ENCODE peak calls at places on chromosomes 13 and 19, in five cellular contexts. B, D, A, K and W are unnamed samples.

GRCh38 chr13:59318320-59318930 is 845.3 kb downstream of the DIAPH3 start:
- DNase-seq in B (peak; percentile 59), D (peak; percentile 2), A (peak; percentile 90), K (peak; percentile 58), W (peak; percentile 9)

GRCh38 chr19:5210556-5210955 is 130.1 kb downstream of the PTPRS start:
- DNase-seq in B (no peak), D (no peak), A (no peak), K (no peak), W (no peak)

GRCh38 chr13:38376551-38376950 is 26.9 kb downstream of the UFM1 start:
- DNase-seq in B (no peak), D (no peak), A (no peak), K (no peak), W (no peak)

GRCh38 chr13:36819811-36820140 is 754 bp downstream of the RFXAP start:
- DNase-seq in B (peak; percentile 52), D (no peak), A (no peak), K (no peak), W (no peak)

GRCh38 chr13:23793711-23794110 is 95.5 kb downstream of the MIPEP start:
- DNase-seq in B (no peak), D (no peak), A (no peak), K (no peak), W (no peak)

GRCh38 chr13:35787937-35788336 is 311.4 kb upstream of the MAB21L1 start:
- DNase-seq in B (no peak), D (no peak), A (no peak), K (no peak), W (no peak)

GRCh38 chr13:35179494-35179893 is 237.4 kb downstream of the NBEA start:
- DNase-seq in B (no peak), D (no peak), A (no peak), K (no peak), W (no peak)

GRCh38 chr19:1945899-1946298 is 4.9 kb downstream of the CSNK1G2 start:
- DNase-seq in B (peak; percentile 58), D (no peak), A (peak; percentile 92), K (peak; percentile 58), W (no peak)

GRCh38 chr13:42794572-42795275 is 13.3 kb downstream of the FAM216B start:
- DNase-seq in B (no peak), D (no peak), A (no peak), K (no peak), W (no peak)

GRCh38 chr13:91203430-91203829 is 144.1 kb upstream of the MIR17HG start:
- DNase-seq in B (no peak), D (no peak), A (no peak), K (peak; percentile 14), W (no peak)

GRCh38 chr19:48553676-48554384 is 1.9 kb downstream of the SULT2B1 start:
- DNase-seq in B (peak; percentile 83), D (no peak), A (no peak), K (peak; percentile 69), W (no peak)

GRCh38 chr19:55446060-55446459 is 3.0 kb upstream of the SHISA7 start:
- DNase-seq in B (no peak), D (no peak), A (no peak), K (peak; percentile 49), W (no peak)

GRCh38 chr19:48443262-48443661 is 2.5 kb upstream of the GRWD1 start:
- DNase-seq in B (no peak), D (no peak), A (no peak), K (no peak), W (no peak)

GRCh38 chr13:80430561-80430960 is 89.6 kb upstream of the SPRY2 start:
- DNase-seq in B (no peak), D (no peak), A (no peak), K (no peak), W (no peak)

GRCh38 chr19:50658438-50659317 is 9.4 kb downstream of the C19orf81 start:
- DNase-seq in B (peak; percentile 97), D (peak; percentile 68), A (peak; percentile 95), K (no peak), W (no peak)

GRCh38 chr13:103516009-103516795 is 450.0 kb upstream of the SLC10A2 start:
- DNase-seq in B (no peak), D (no peak), A (no peak), K (no peak), W (no peak)

GRCh38 chr19:17671906-17672305 is 16.2 kb downstream of the UNC13A start:
- DNase-seq in B (peak; percentile 79), D (peak; percentile 68), A (peak; percentile 62), K (peak; percentile 24), W (no peak)

GRCh38 chr19:42461700-42462324 is 19.1 kb upstream of the CXCL17 start:
- DNase-seq in B (no peak), D (no peak), A (no peak), K (peak; percentile 52), W (no peak)

GRCh38 chr13:64333888-64334287 is 2896.2 kb downstream of the PCDH9 start:
- DNase-seq in B (no peak), D (no peak), A (no peak), K (no peak), W (no peak)

GRCh38 chr13:113632706-113633484 is 25.1 kb downstream of the ATP4B start:
- DNase-seq in B (no peak), D (no peak), A (no peak), K (no peak), W (no peak)

GRCh38 chr19:2902590-2903218 is 2.0 kb downstream of the ZNF57 start:
- DNase-seq in B (no peak), D (no peak), A (no peak), K (peak; percentile 58), W (no peak)

GRCh38 chr19:4556574-4557185 is 2.8 kb downstream of the SEMA6B start:
- DNase-seq in B (peak; percentile 90), D (peak; percentile 69), A (peak; percentile 91), K (no peak), W (no peak)

GRCh38 chr13:107209811-107210210 is 641.9 kb upstream of the ARGLU1 start:
- DNase-seq in B (no peak), D (no peak), A (no peak), K (no peak), W (no peak)
- TF ChIP-seq SRF in B (no peak), D (no peak), A (no peak), K (no peak), W (no peak)

GRCh38 chr19:54160182-54160811 is 776 bp upstream of the LENG1 start:
- DNase-seq in B (peak; percentile 50), D (no peak), A (peak; percentile 58), K (no peak), W (no peak)

GRCh38 chr19:54160948-54161347 is 1.4 kb upstream of the LENG1 start:
- DNase-seq in B (peak; percentile 22), D (no peak), A (no peak), K (no peak), W (no peak)

GRCh38 chr19:54164369-54165068 is 5.0 kb upstream of the LENG1 start:
- DNase-seq in B (peak; percentile 89), D (peak; percentile 39), A (peak; percentile 99), K (no peak), W (no peak)

GRCh38 chr19:54162884-54163283 is 3.4 kb upstream of the LENG1 start:
- DNase-seq in B (no peak), D (no peak), A (no peak), K (no peak), W (no peak)

GRCh38 chr19:54162241-54162805 is 2.8 kb upstream of the LENG1 start:
- DNase-seq in B (peak; percentile 90), D (peak; percentile 65), A (peak; percentile 87), K (no peak), W (no peak)
- TF ChIP-seq SRF in B (no peak), D (no peak), A (no peak), K (no peak), W (no peak)

GRCh38 chr19:33301900-33302174 is 497 bp downstream of the CEBPA start:
- DNase-seq in B (no peak), D (no peak), A (no peak), K (no peak), W (no peak)

GRCh38 chr19:33301011-33301899 is 1.1 kb downstream of the CEBPA start:
- DNase-seq in B (no peak), D (no peak), A (peak; percentile 64), K (no peak), W (no peak)

GRCh38 chr19:33298146-33298911 is 4.0 kb downstream of the CEBPA start:
- DNase-seq in B (no peak), D (no peak), A (peak; percentile 50), K (no peak), W (no peak)

GRCh38 chr19:33299061-33299665 is 3.2 kb downstream of the CEBPA start:
- DNase-seq in B (no peak), D (no peak), A (no peak), K (no peak), W (no peak)

GRCh38 chr19:33300016-33300981 is 2.0 kb downstream of the CEBPA start:
- DNase-seq in B (no peak), D (no peak), A (peak; percentile 47), K (peak; percentile 55), W (no peak)
- TF ChIP-seq SRF in B (no peak), D (no peak), A (no peak), K (no peak), W (no peak)

GRCh38 chr19:47315125-47315821 is 5.6 kb downstream of the C5AR1 start:
- DNase-seq in B (peak; percentile 93), D (peak; percentile 87), A (no peak), K (peak; percentile 97), W (no peak)
- TF ChIP-seq SRF in B (no peak), D (no peak), A (no peak), K (peak; percentile 30), W (no peak)

GRCh38 chr19:30439271-30439750 is 67.1 kb downstream of the ZNF536 start:
- DNase-seq in B (no peak), D (no peak), A (no peak), K (no peak), W (no peak)
- TF ChIP-seq SRF in B (no peak), D (no peak), A (no peak), K (no peak), W (no peak)

GRCh38 chr13:85236431-85236830 is 562.8 kb downstream of the SLITRK6 start:
- DNase-seq in B (no peak), D (no peak), A (no peak), K (no peak), W (no peak)
- TF ChIP-seq SRF in B (no peak), D (no peak), A (no peak), K (no peak), W (no peak)

GRCh38 chr19:40907968-40908735 is 26.1 kb upstream of the CYP2A7 start:
- DNase-seq in B (peak; percentile 59), D (no peak), A (peak; percentile 81), K (no peak), W (no peak)
- TF ChIP-seq SRF in B (no peak), D (no peak), A (no peak), K (no peak), W (no peak)